ENCODE peak calls at places on chromosomes 13 and 19, in four cellular contexts. Q, O, Y and F are unnamed samples.

GRCh38 chr13:48653074-48654054 is at the start of gene CYSLTR2:
- DNase-seq in Q (no peak), O (no peak), Y (no peak), F (peak; percentile 60)

GRCh38 chr13:97266734-97267417 is 44.7 kb downstream of the MBNL2 start:
- DNase-seq in Q (no peak), O (no peak), Y (no peak), F (no peak)

GRCh38 chr13:106619688-106620555 is 52.0 kb upstream of the ARGLU1 start:
- DNase-seq in Q (peak; percentile 24), O (peak; percentile 49), Y (peak; percentile 7), F (no peak)

GRCh38 chr13:113407531-113408393 is 43.8 kb upstream of the GRTP1 start:
- DNase-seq in Q (no peak), O (no peak), Y (no peak), F (no peak)

GRCh38 chr19:9914315-9915207 is 21.8 kb downstream of the OLFM2 start:
- DNase-seq in Q (peak; percentile 58), O (peak; percentile 92), Y (peak; percentile 86), F (no peak)

GRCh38 chr13:91312324-91312723 is 35.2 kb upstream of the MIR17HG start:
- DNase-seq in Q (no peak), O (no peak), Y (no peak), F (no peak)

GRCh38 chr13:113474179-113474578 is 16.3 kb downstream of the DCUN1D2 start:
- DNase-seq in Q (no peak), O (no peak), Y (no peak), F (peak; percentile 66)

GRCh38 chr13:39347926-39348901 is 254.8 kb downstream of the LHFPL6 start:
- DNase-seq in Q (no peak), O (no peak), Y (no peak), F (no peak)

GRCh38 chr19:1944088-1944915 is 3.3 kb downstream of the CSNK1G2 start:
- DNase-seq in Q (no peak), O (no peak), Y (no peak), F (no peak)

GRCh38 chr19:55670280-55671053 is 4.6 kb upstream of the EPN1 start:
- DNase-seq in Q (no peak), O (no peak), Y (no peak), F (no peak)

GRCh38 chr19:54469496-54469934 is 3.6 kb downstream of the CDC42EP5 start:
- DNase-seq in Q (no peak), O (no peak), Y (no peak), F (no peak)

GRCh38 chr19:3111586-3112247 is 17.6 kb downstream of the GNA11 start:
- DNase-seq in Q (no peak), O (no peak), Y (no peak), F (no peak)

GRCh38 chr19:21314676-21315075 is 14.5 kb downstream of the ZNF708 start:
- DNase-seq in Q (no peak), O (no peak), Y (no peak), F (peak; percentile 70)

GRCh38 chr19:54158812-54159351 is 639 bp downstream of the LENG1 start:
- DNase-seq in Q (no peak), O (peak; percentile 73), Y (no peak), F (no peak)

GRCh38 chr13:20769091-20769490 is 4.7 kb downstream of the EEF1AKMT1 start:
- DNase-seq in Q (no peak), O (no peak), Y (no peak), F (no peak)

GRCh38 chr19:18029617-18030338 is 21.8 kb downstream of the ARRDC2 start:
- DNase-seq in Q (no peak), O (no peak), Y (peak; percentile 60), F (peak; percentile 65)

GRCh38 chr13:94311893-94312292 is 167.6 kb downstream of the DCT start:
- DNase-seq in Q (no peak), O (no peak), Y (no peak), F (no peak)

GRCh38 chr13:25371608-25372274 is at the start of gene ATP8A2:
- DNase-seq in Q (no peak), O (no peak), Y (no peak), F (no peak)

GRCh38 chr13:112469071-112469745 is 93.1 kb downstream of the SPACA7 start:
- DNase-seq in Q (no peak), O (no peak), Y (no peak), F (no peak)

GRCh38 chr13:31890946-31891345 is 140.6 kb upstream of the FRY start:
- DNase-seq in Q (no peak), O (no peak), Y (no peak), F (no peak)

GRCh38 chr19:12984683-12985048 is 10.6 kb upstream of the NFIX start:
- DNase-seq in Q (no peak), O (no peak), Y (no peak), F (no peak)

GRCh38 chr19:46745521-46746280 is at the start of gene FKRP:
- DNase-seq in Q (no peak), O (peak; percentile 75), Y (peak; percentile 32), F (peak; percentile 51)

GRCh38 chr19:6528544-6529121 is 2.2 kb upstream of the TNFSF9 start:
- DNase-seq in Q (peak; percentile 51), O (no peak), Y (no peak), F (peak; percentile 73)

GRCh38 chr13:108961542-108962125 is 332.2 kb downstream of the MYO16 start:
- DNase-seq in Q (no peak), O (peak; percentile 53), Y (no peak), F (no peak)

GRCh38 chr13:113080361-113080831 is 25.2 kb upstream of the F7 start:
- DNase-seq in Q (no peak), O (no peak), Y (no peak), F (no peak)

GRCh38 chr13:103287659-103288058 is 221.4 kb upstream of the SLC10A2 start:
- DNase-seq in Q (no peak), O (no peak), Y (no peak), F (no peak)

GRCh38 chr19:583968-584239 is 5.8 kb upstream of the HCN2 start:
- DNase-seq in Q (no peak), O (no peak), Y (no peak), F (no peak)

GRCh38 chr19:2607712-2608601 is 94.5 kb downstream of the GNG7 start:
- DNase-seq in Q (no peak), O (peak; percentile 64), Y (no peak), F (no peak)

GRCh38 chr19:40080289-40080688 is 10.5 kb downstream of the ZNF780A start:
- DNase-seq in Q (no peak), O (no peak), Y (no peak), F (no peak)

GRCh38 chr19:17441241-17442135 is 7.0 kb downstream of the TMEM221 start:
- DNase-seq in Q (no peak), O (peak; percentile 58), Y (no peak), F (no peak)

GRCh38 chr19:4115050-4115817 is 8.7 kb downstream of the MAP2K2 start:
- DNase-seq in Q (no peak), O (peak; percentile 90), Y (no peak), F (peak; percentile 75)

GRCh38 chr19:10088949-10089554 is 2.9 kb downstream of the SHFL start:
- DNase-seq in Q (no peak), O (no peak), Y (no peak), F (no peak)

GRCh38 chr19:48283908-48284307 is 14.0 kb downstream of the ZNF114 start:
- DNase-seq in Q (no peak), O (no peak), Y (no peak), F (no peak)

GRCh38 chr13:48978942-48979601 is 3.4 kb downstream of the FNDC3A start:
- DNase-seq in Q (no peak), O (no peak), Y (no peak), F (no peak)

GRCh38 chr13:85497652-85498051 is 301.6 kb downstream of the SLITRK6 start:
- DNase-seq in Q (no peak), O (no peak), Y (peak; percentile 34), F (no peak)

GRCh38 chr13:84137292-84137691 is 255.0 kb upstream of the SLITRK1 start:
- DNase-seq in Q (no peak), O (peak; percentile 8), Y (no peak), F (no peak)

GRCh38 chr13:97313481-97313880 is 91.3 kb downstream of the MBNL2 start:
- DNase-seq in Q (no peak), O (no peak), Y (no peak), F (no peak)

GRCh38 chr19:49133621-49134454 is 14.5 kb downstream of the PPFIA3 start:
- DNase-seq in Q (peak; percentile 60), O (peak; percentile 70), Y (peak; percentile 60), F (no peak)

GRCh38 chr13:94028234-94029145 is 451.0 kb downstream of the DCT start:
- DNase-seq in Q (no peak), O (no peak), Y (no peak), F (no peak)

GRCh38 chr13:28528848-28529247 is 33.9 kb upstream of the FLT1 start:
- DNase-seq in Q (no peak), O (no peak), Y (no peak), F (no peak)
- TF ChIP-seq CTCF in Q (no peak), O (no peak), Y (no peak), F (no peak)

GRCh38 chr13:74794582-74794981 is 660.4 kb upstream of the KLF12 start:
- DNase-seq in Q (no peak), O (no peak), Y (no peak), F (no peak)
- TF ChIP-seq CTCF in Q (no peak), O (no peak), Y (no peak), F (no peak)

DNA sequence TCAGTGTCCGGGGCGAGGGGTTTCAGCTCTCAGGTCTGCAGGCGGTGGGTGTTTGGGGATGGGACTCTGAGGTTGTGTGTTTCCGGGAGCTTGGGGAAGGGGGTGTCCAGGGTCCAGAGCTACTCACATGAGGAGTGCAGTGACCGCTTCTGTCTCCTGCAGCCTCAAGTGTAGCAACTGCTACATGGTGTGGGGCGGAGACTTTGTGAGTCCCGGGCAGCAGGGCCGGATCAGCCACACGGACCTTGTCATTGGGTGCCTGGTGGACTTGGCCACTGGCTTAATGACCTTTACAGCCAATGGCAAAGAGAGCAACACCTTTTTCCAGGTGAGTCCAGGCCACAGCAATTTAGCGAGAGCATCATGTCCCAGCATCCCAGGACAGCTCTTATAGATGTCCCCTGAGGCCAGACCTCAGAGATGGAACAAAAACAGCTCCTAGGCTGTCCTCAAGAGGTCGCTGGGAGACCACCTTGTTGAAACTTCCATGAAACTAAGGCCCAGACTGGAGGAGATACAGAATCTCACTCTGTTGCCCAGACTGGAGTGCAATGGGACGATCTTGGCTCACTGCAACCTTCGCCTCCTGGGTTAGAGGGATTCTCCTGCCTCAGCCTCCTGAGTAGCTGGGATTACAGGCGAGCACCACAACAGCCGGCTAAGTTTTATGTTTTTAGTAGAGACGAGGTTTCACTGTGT is 44.9 kb downstream of the RYR1 start:
- DNase-seq in Q (no peak), O (no peak), Y (peak; percentile 37), F (no peak)
- TF ChIP-seq CTCF in Q (no peak), O (no peak), Y (peak; percentile 40), F (no peak)

DNA sequence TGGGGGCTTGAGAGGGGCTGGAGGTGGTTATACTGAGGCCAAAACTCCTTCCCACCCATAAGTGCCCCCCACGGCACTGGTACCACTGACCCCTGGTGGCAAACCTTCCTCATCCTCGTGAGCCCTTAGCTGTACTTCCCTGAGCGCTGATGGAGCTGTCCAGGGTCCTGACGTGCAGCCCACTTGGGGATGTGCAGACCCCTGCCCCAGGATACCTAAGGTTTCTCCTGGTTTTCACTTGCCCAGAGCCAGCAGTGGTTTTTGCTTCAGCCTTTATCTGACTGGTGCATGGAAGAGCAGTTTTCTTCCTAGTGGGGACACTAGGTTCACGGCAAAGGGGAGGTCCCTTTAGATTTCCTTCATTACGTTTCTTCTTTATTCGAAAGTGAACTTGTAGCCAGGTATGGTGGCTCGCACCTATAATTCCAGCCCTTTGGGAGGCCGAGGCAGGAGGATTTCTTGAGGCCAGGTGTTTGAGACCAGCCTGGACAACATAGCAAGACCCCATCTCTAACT is 28.7 kb upstream of the KCTD15 start:
- DNase-seq in Q (no peak), O (no peak), Y (peak; percentile 52), F (no peak)
- TF ChIP-seq CTCF in Q (no peak), O (no peak), Y (peak; percentile 23), F (no peak)

GRCh38 chr19:14096272-14096992 is 5.9 kb upstream of the SAMD1 start:
- DNase-seq in Q (no peak), O (no peak), Y (no peak), F (no peak)
- TF ChIP-seq CTCF in Q (no peak), O (peak; percentile 19), Y (no peak), F (no peak)